ENCODE peak calls at places on chromosomes 1 and 21, in five cellular contexts. I, L, K, Z and B are unnamed samples.

GRCh38 chr1:211616231-211617031 is 37.5 kb upstream of the SLC30A1 start:
- DNase-seq in I (no peak), L (no peak), K (no peak), Z (peak), B (no peak)

GRCh38 chr1:242147096-242147976 is 148.4 kb upstream of the MAP1LC3C start:
- DNase-seq in I (no peak), L (no peak), K (peak), Z (peak), B (peak)

GRCh38 chr1:234111458-234112142 is 207.1 kb downstream of the SLC35F3 start:
- DNase-seq in I (no peak), L (peak), K (peak), Z (peak), B (no peak)

GRCh38 chr1:84171471-84171870 is 27.4 kb downstream of the PRKACB start:
- DNase-seq in I (no peak), L (no peak), K (no peak), Z (no peak), B (no peak)

GRCh38 chr1:28437924-28438699 is 67.7 kb upstream of the RCC1 start:
- DNase-seq in I (peak), L (peak), K (peak), Z (peak), B (peak)

GRCh38 chr1:27992271-27992670 is 32.5 kb downstream of the XKR8 start:
- DNase-seq in I (no peak), L (no peak), K (no peak), Z (no peak), B (peak)

GRCh38 chr1:218366322-218367052 is 21.4 kb downstream of the TGFB2 start:
- DNase-seq in I (no peak), L (no peak), K (no peak), Z (peak), B (no peak)

GRCh38 chr1:43779805-43780403 is 72.6 kb downstream of the ST3GAL3 start:
- DNase-seq in I (no peak), L (no peak), K (no peak), Z (no peak), B (no peak)

GRCh38 chr1:223137402-223138100 is 5.5 kb downstream of the TLR5 start:
- DNase-seq in I (no peak), L (no peak), K (peak), Z (peak), B (no peak)

GRCh38 chr1:204602871-204603542 is 82.5 kb downstream of the LRRN2 start:
- DNase-seq in I (no peak), L (no peak), K (no peak), Z (no peak), B (no peak)

GRCh38 chr1:10192263-10192662 is 18.1 kb upstream of the KIF1B start:
- DNase-seq in I (no peak), L (no peak), K (no peak), Z (no peak), B (no peak)

GRCh38 chr1:59354754-59355337 is 58.0 kb downstream of the FGGY start:
- DNase-seq in I (no peak), L (no peak), K (no peak), Z (no peak), B (peak)

GRCh38 chr1:181551249-181551648 is 67.9 kb downstream of the CACNA1E start:
- DNase-seq in I (no peak), L (no peak), K (no peak), Z (peak), B (no peak)

GRCh38 chr1:206748348-206749034 is 22.1 kb upstream of the IL19 start:
- DNase-seq in I (no peak), L (no peak), K (no peak), Z (peak), B (no peak)

GRCh38 chr1:207240325-207241095 is 81.0 kb upstream of the CD55 start:
- DNase-seq in I (no peak), L (no peak), K (peak), Z (peak), B (no peak)

GRCh38 chr21:27693376-27693775 is 726.5 kb upstream of the ADAMTS5 start:
- DNase-seq in I (no peak), L (no peak), K (peak), Z (peak), B (no peak)

GRCh38 chr1:35287807-35288640 is 19.5 kb downstream of the ZMYM4 start:
- DNase-seq in I (no peak), L (no peak), K (peak), Z (peak), B (peak)

GRCh38 chr21:27250386-27250785 is 283.5 kb upstream of the ADAMTS5 start:
- DNase-seq in I (no peak), L (no peak), K (no peak), Z (no peak), B (no peak)

GRCh38 chr21:26686705-26687104 is 113.6 kb upstream of the CYYR1 start:
- DNase-seq in I (no peak), L (no peak), K (no peak), Z (no peak), B (no peak)

GRCh38 chr1:44030606-44031050 is 634 bp downstream of the SLC6A9 start:
- DNase-seq in I (no peak), L (no peak), K (peak), Z (peak), B (peak)

GRCh38 chr21:45873418-45873817 is 108.2 kb upstream of the COL6A1 start:
- DNase-seq in I (no peak), L (no peak), K (no peak), Z (no peak), B (no peak)

GRCh38 chr1:205542367-205542766 is 37.9 kb downstream of the CDK18 start:
- DNase-seq in I (no peak), L (no peak), K (no peak), Z (no peak), B (no peak)

GRCh38 chr1:156794506-156795373 is 21.9 kb downstream of the SH2D2A start:
- DNase-seq in I (no peak), L (no peak), K (no peak), Z (peak), B (no peak)

GRCh38 chr1:110213143-110213540 is 3.0 kb downstream of the KCNC4 start:
- DNase-seq in I (no peak), L (no peak), K (no peak), Z (no peak), B (no peak)

GRCh38 chr1:92480200-92480812 is 6.4 kb downstream of the GFI1 start:
- DNase-seq in I (no peak), L (no peak), K (no peak), Z (no peak), B (no peak)

GRCh38 chr1:25694167-25694566 is 77.6 kb downstream of the MAN1C1 start:
- DNase-seq in I (no peak), L (no peak), K (no peak), Z (peak), B (no peak)

GRCh38 chr1:162937721-162938395 is 76.9 kb upstream of the CCDC190 start:
- DNase-seq in I (no peak), L (no peak), K (peak), Z (peak), B (no peak)

GRCh38 chr1:6637770-6638169 is 13.1 kb downstream of the THAP3 start:
- DNase-seq in I (no peak), L (no peak), K (no peak), Z (no peak), B (no peak)

GRCh38 chr1:227919916-227920315 is 27.8 kb downstream of the WNT9A start:
- DNase-seq in I (no peak), L (no peak), K (no peak), Z (no peak), B (no peak)

GRCh38 chr1:229664133-229664689 is 38.2 kb downstream of the URB2 start:
- DNase-seq in I (no peak), L (no peak), K (no peak), Z (peak), B (peak)

GRCh38 chr1:91651671-91652071 is 151.0 kb downstream of the CDC7 start:
- DNase-seq in I (peak), L (no peak), K (peak), Z (peak), B (no peak)

GRCh38 chr1:77288275-77288674 is 6.5 kb downstream of the AK5 start:
- DNase-seq in I (no peak), L (no peak), K (peak), Z (no peak), B (no peak)

GRCh38 chr1:219188331-219188803 is 14.7 kb downstream of the LYPLAL1 start:
- DNase-seq in I (no peak), L (no peak), K (no peak), Z (peak), B (peak)

GRCh38 chr1:94416901-94417701 is 1.1 kb upstream of the ABCD3 start:
- DNase-seq in I (no peak), L (no peak), K (peak), Z (peak), B (no peak)

GRCh38 chr1:107927815-107928214 is 37.2 kb downstream of the VAV3 start:
- DNase-seq in I (no peak), L (no peak), K (no peak), Z (no peak), B (no peak)

GRCh38 chr1:223674119-223674890 is 8.8 kb upstream of the CAPN8 start:
- DNase-seq in I (no peak), L (no peak), K (no peak), Z (no peak), B (no peak)

GRCh38 chr1:165481820-165482532 is 37.0 kb upstream of the RXRG start:
- DNase-seq in I (peak), L (no peak), K (peak), Z (peak), B (no peak)

GRCh38 chr1:68831281-68831680 is 334.4 kb upstream of the DEPDC1 start:
- DNase-seq in I (no peak), L (no peak), K (no peak), Z (no peak), B (no peak)

GRCh38 chr21:44596068-44596725 is 3.9 kb upstream of the KRTAP10-6 start:
- DNase-seq in I (no peak), L (no peak), K (no peak), Z (peak), B (no peak)

GRCh38 chr1:59302871-59303270 is 6.0 kb downstream of the FGGY start:
- DNase-seq in I (no peak), L (no peak), K (no peak), Z (no peak), B (no peak)

GRCh38 chr21:34548782-34549376 is 36.9 kb upstream of the KCNE1 start:
- DNase-seq in I (no peak), L (no peak), K (no peak), Z (no peak), B (no peak)

GRCh38 chr21:34546556-34546955 is 34.5 kb upstream of the KCNE1 start:
- DNase-seq in I (no peak), L (no peak), K (no peak), Z (no peak), B (no peak)

GRCh38 chr21:34544032-34544496 is 32.1 kb upstream of the KCNE1 start:
- DNase-seq in I (peak), L (peak), K (peak), Z (peak), B (peak)

GRCh38 chr21:34543017-34543416 is 31.0 kb upstream of the KCNE1 start:
- DNase-seq in I (no peak), L (no peak), K (no peak), Z (no peak), B (no peak)

GRCh38 chr21:34545079-34545884 is 33.3 kb upstream of the KCNE1 start:
- DNase-seq in I (no peak), L (peak), K (peak), Z (peak), B (peak)
- H3K4me3 ChIP-seq in I (no peak), L (no peak), K (peak), Z (no peak), B (peak)

GRCh38 chr1:175191654-175192053 is 922 bp downstream of the KIAA0040 start:
- DNase-seq in I (no peak), L (no peak), K (peak), Z (no peak), B (peak)
- H3K4me3 ChIP-seq in I (peak), L (peak), K (peak), Z (peak), B (peak)

DNA sequence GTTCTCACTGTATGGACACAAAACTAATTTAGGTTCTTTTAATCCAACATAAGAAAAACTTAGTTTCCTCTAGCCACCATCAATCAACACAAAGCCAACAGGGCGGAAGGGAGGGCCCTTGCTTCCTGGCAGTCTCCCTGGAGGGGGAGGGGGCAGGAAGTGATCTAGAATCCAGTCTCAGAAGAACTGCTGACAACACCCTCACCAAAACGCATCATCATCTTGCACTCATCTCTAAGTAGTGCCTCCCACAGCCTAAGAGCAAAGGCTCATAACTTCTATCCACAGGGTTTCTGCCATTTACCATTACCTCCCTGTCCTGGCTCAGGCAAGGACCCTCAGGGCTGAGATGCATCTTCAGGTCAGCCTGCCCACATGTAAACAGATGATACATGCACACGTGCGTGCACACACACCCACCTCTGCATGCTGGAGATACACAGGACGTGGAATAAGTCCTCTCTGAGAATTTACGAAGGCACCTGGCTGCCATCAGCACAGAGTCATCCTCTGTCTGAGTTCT is 20.5 kb downstream of the HIVEP3 start:
- DNase-seq in I (peak), L (no peak), K (no peak), Z (peak), B (peak)
- H3K4me3 ChIP-seq in I (no peak), L (no peak), K (no peak), Z (no peak), B (no peak)

DNA sequence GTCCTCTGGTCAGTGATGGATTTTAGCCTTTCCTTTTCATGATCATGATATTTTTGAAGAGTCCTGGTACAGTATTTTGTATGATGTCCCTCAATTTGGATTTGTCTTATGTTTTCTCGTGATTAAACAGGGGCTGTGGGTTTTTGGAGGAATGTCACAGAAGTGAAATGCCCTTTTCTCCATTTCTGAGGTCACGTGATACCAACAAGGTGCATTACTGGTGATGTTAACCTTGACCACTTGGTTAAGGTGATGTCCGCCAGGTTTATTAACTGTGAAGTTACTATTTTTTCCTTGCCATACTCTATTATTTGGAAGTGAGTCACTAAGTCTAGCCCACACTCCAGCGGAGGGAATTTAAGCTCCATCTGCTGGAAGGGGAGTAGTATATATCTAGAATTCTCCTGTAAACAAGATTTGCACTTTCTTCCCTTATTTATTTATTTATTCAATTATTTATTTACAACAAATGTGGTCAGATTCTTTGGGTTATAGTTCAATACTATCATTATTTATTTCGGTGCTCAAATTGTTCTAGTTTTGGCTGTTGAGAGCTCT is 123.4 kb downstream of the HIVEP3 start:
- DNase-seq in I (no peak), L (no peak), K (peak), Z (peak), B (no peak)
- H3K4me3 ChIP-seq in I (no peak), L (no peak), K (no peak), Z (no peak), B (no peak)